ENCODE peak calls at places on chromosomes 7 and 10, in four cellular contexts. I is fibroblast of lung, D is mesendoderm, Y is upper lobe of right lung. K is an unnamed sample. For H3K4me1, the result is how much of the 10 kb centered on the place peaks cover.

GRCh38 chr7:30349170-30349569 is 64.8 kb downstream of the ZNRF2 start:
- DNase-seq in I (no peak), D (peak), Y (no peak), K (no peak)

GRCh38 chr10:122304054-122304579 is 33.0 kb downstream of the BTBD16 start:
- DNase-seq in I (no peak), D (no peak), Y (no peak), K (no peak)

GRCh38 chr7:47788083-47788482 is 160.2 kb downstream of the PKD1L1 start:
- DNase-seq in I (no peak), D (no peak), Y (no peak), K (no peak)

GRCh38 chr10:50740351-50740688 is 584 bp downstream of the ASAH2B start:
- DNase-seq in I (peak), D (no peak), Y (no peak), K (no peak)

GRCh38 chr10:129332476-129332875 is 134.6 kb upstream of the MGMT start:
- DNase-seq in I (no peak), D (peak), Y (no peak), K (peak)

GRCh38 chr7:22672892-22673637 is 53.9 kb upstream of the IL6 start:
- DNase-seq in I (no peak), D (no peak), Y (no peak), K (no peak)

GRCh38 chr10:77082601-77083252 is 554.9 kb downstream of the KCNMA1 start:
- DNase-seq in I (no peak), D (peak), Y (no peak), K (no peak)

GRCh38 chr7:71509381-71509780 is 377.4 kb downstream of the GALNT17 start:
- DNase-seq in I (no peak), D (no peak), Y (no peak), K (no peak)

GRCh38 chr10:91144961-91145360 is 75.5 kb upstream of the PCGF5 start:
- DNase-seq in I (peak), D (no peak), Y (no peak), K (no peak)

GRCh38 chr7:98321301-98321700 is 39.8 kb downstream of the BRI3 start:
- DNase-seq in I (no peak), D (no peak), Y (peak), K (no peak)

GRCh38 chr10:108187396-108188012 is 1023.0 kb upstream of the SORCS1 start:
- DNase-seq in I (no peak), D (no peak), Y (no peak), K (no peak)

GRCh38 chr7:36667007-36667406 is 57.3 kb downstream of the AOAH start:
- DNase-seq in I (peak), D (no peak), Y (no peak), K (no peak)

GRCh38 chr7:11786186-11786585 is 45.8 kb downstream of the THSD7A start:
- DNase-seq in I (peak), D (peak), Y (no peak), K (no peak)

GRCh38 chr10:22740180-22740579 is 25.8 kb upstream of the PIP4K2A start:
- DNase-seq in I (peak), D (peak), Y (no peak), K (no peak)

GRCh38 chr10:25017247-25017590 is 807 bp downstream of the THNSL1 start:
- DNase-seq in I (peak), D (no peak), Y (no peak), K (no peak)

GRCh38 chr10:63456437-63457210 is 9.2 kb downstream of the JMJD1C start:
- DNase-seq in I (peak), D (peak), Y (no peak), K (no peak)

GRCh38 chr7:90726623-90727022 is 130.5 kb downstream of the CDK14 start:
- DNase-seq in I (peak), D (peak), Y (no peak), K (no peak)

GRCh38 chr7:46139079-46139478 is 218.0 kb upstream of the IGFBP3 start:
- DNase-seq in I (peak), D (peak), Y (no peak), K (no peak)

GRCh38 chr10:6070647-6071046 is 8.5 kb upstream of the IL2RA start:
- DNase-seq in I (peak), D (no peak), Y (no peak), K (peak)

GRCh38 chr7:111168182-111168581 is 77.3 kb downstream of the LRRN3 start:
- DNase-seq in I (peak), D (no peak), Y (no peak), K (no peak)

GRCh38 chr10:74822101-74822500 is 4.3 kb upstream of the KAT6B start:
- DNase-seq in I (no peak), D (no peak), Y (no peak), K (no peak)

DNA sequence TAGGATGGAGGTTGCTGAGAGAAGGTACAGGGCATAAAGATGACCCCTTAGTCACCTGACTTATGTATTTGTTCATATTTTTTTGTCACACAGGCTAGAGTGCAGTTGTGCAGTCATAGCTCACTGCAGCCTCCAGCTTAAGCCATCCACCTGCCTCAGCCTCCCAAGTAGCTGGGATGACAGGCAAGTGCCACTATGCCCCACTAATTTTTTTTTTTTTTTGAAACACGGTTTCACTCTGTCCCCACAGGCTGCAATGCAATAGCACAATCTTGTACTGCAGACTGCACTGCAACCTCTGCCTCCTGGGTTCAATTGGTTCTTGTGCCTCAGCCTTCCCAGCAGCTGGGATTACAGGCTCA is 1.8 kb downstream of the MBLAC1 start:
- DNase-seq in I (no peak), D (no peak), Y (no peak), K (no peak)
- H3K4me1 ChIP-seq in I (under half), D (under half), Y (under half), K (under half)

DNA sequence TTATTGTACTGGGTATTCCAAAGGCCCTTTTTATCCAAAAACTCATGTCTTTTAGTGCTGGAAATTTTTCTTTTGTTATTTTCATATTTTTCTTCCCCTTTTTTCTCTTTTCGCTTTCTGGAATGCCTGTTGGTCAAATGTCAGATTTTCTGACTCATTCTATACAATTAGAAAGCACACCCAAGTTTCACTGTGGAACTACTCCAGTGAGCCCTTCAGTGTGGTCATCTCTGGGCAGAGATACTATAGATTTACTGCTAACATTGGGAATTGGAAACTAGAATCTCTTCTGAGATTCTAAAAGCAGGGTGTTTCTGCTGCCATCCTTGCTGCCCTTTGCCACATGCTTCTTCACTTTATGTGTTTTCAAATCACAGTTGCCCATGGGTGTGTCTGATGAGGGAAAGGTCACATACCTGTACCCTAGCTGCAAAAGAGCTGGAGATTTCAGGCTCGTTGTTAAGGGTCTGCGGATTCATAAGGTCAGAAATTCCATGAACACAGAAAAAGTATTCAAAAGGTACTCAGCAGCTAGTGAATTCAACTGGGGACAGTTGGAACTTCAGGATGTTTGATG is 5.6 kb upstream of the WASL start:
- DNase-seq in I (no peak), D (no peak), Y (no peak), K (no peak)
- H3K4me1 ChIP-seq in I (under half), D (under half), Y (under half), K (under half)

GRCh38 chr10:69419096-69419760 is 2.5 kb upstream of the TACR2 start:
- DNase-seq in I (no peak), D (no peak), Y (no peak), K (no peak)
- H3K4me1 ChIP-seq in I (under half), D (under half), Y (under half), K (under half)

GRCh38 chr7:129773871-129774270 is 162.4 kb downstream of the NRF1 start:
- DNase-seq in I (no peak), D (no peak), Y (no peak), K (no peak)

GRCh38 chr7:129773328-129773731 is 161.8 kb downstream of the NRF1 start:
- DNase-seq in I (no peak), D (no peak), Y (no peak), K (no peak)

GRCh38 chr7:129775695-129776396 is 164.3 kb downstream of the NRF1 start:
- DNase-seq in I (no peak), D (peak), Y (no peak), K (no peak)

GRCh38 chr7:129774871-129775694 is 163.6 kb downstream of the NRF1 start:
- DNase-seq in I (no peak), D (no peak), Y (no peak), K (no peak)

DNA sequence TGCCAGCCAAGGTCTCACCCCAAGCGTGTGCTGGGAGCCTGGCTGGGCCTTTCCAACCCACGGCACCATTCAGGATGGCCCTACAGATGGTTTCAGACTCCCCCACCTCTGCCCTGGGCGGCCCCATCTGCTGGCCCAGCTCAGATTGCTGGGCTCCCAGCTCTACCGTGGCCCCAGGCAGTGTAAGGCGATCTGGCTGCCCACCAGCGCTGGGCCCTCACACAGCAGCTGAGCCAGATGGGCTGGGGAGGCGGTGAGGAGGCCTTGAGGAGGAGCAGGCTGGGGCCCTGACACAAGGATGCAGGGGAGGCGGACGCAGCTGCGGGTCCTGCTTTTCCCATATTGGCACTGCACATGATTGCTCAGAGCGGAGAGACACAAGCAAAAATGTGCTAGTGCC is 162.8 kb downstream of the NRF1 start:
- DNase-seq in I (no peak), D (no peak), Y (no peak), K (no peak)
- H3K4me1 ChIP-seq in I (under half), D (under half), Y (under half), K (under half)

DNA sequence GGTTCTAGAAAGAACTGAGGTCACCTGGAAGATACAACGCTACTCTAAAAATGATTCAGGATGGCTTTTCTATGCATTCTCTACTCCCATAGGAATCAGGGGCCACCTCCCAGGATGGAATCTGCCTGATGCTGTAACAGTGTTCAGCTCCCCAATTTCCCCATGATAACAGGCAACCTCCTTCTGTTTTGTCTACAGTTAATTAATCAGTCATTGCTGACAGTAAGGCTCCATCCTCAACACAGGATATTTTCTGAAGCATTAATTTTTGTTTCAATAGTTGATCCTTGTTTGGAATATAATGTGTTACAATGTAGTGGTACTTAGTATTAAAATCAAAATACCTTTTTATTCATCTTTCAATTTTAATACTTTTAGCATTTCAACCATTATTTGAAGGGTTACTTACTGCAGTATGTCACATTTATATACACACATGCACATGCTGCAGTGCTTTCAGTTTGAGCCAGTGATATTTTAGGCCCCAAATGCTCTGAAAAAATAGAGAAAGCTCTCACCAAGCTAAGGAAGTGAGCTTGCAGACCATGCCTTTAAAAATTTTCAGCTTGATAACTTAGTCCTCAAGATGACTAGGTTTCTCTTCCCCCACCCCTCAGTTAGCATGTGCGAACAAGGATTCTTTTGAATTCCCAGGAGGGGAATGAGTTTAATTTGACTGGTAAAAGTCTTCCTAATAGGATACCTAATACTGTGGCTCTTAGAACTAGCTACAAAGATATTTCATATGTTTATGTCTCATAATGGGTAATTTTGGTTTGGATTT is 592 bp upstream of the PIK3CG start:
- DNase-seq in I (no peak), D (no peak), Y (no peak), K (no peak)
- H3K4me1 ChIP-seq in I (under half), D (under half), Y (under half), K (under half)